ENCODE peak calls at places on chromosomes 12 and 14, in six cellular contexts. M is lung; X is left ventricle myocardium inferior; Q is CD8-positive, alpha-beta T cell; A is fibroblast of mammary gland; H is fibroblast of lung. V is an unnamed sample.

GRCh38 chr12:43805149-43805856 is 814 bp downstream of the TWF1 start:
- DNase-seq in A (peak), Q (no peak), M (no peak), X (no peak), H (peak), V (peak)

GRCh38 chr12:124679533-124680371 is 112.3 kb upstream of the NCOR2 start:
- DNase-seq in A (no peak), H (no peak), X (peak), Q (no peak), M (no peak), V (no peak)

GRCh38 chr12:67048371-67048770 is 220.8 kb upstream of the CAND1 start:
- DNase-seq in M (no peak), X (no peak), A (no peak), H (no peak), Q (no peak), V (no peak)

GRCh38 chr12:50224026-50224692 is 57.0 kb upstream of the CERS5 start:
- DNase-seq in Q (peak), M (peak), X (no peak), H (peak), A (no peak), V (peak)

GRCh38 chr12:123250471-123251383 is 17.5 kb downstream of the MTRFR start:
- DNase-seq in X (no peak), M (peak), A (no peak), H (no peak), Q (no peak), V (no peak)

GRCh38 chr12:104643921-104644669 is 187.3 kb downstream of the CHST11 start:
- DNase-seq in Q (no peak), X (peak), A (no peak), H (no peak), M (no peak), V (peak)

GRCh38 chr12:39605501-39605900 is 14.1 kb downstream of the ABCD2 start:
- DNase-seq in X (no peak), Q (no peak), M (no peak), H (peak), A (peak), V (peak)

GRCh38 chr12:26135010-26135420 is 10.2 kb upstream of the BHLHE41 start:
- DNase-seq in A (peak), M (peak), X (no peak), Q (no peak), H (peak), V (peak)

GRCh38 chr14:86532219-86532618 is 1002.3 kb downstream of the FLRT2 start:
- DNase-seq in Q (no peak), M (no peak), X (no peak), H (peak), A (peak), V (peak)

GRCh38 chr14:100736269-100737180 is 9.8 kb downstream of the DLK1 start:
- DNase-seq in A (no peak), H (no peak), Q (no peak), X (no peak), M (no peak), V (no peak)

GRCh38 chr14:59919582-59920377 is at the start of gene LRRC9:
- DNase-seq in H (peak), Q (peak), A (no peak), M (peak), X (peak), V (peak)

GRCh38 chr14:68694516-68695235 is 98.2 kb downstream of the ZFP36L1 start:
- DNase-seq in X (no peak), H (peak), M (no peak), Q (no peak), A (peak), V (peak)

GRCh38 chr12:27024291-27024690 is 1.9 kb downstream of the MED21 start:
- DNase-seq in H (no peak), Q (no peak), A (peak), X (no peak), M (no peak), V (peak)

GRCh38 chr12:12786371-12786715 is 884 bp downstream of the APOLD1 start:
- DNase-seq in A (peak), Q (no peak), X (no peak), M (no peak), H (no peak), V (no peak)

GRCh38 chr12:32413412-32413811 is 14.1 kb downstream of the FGD4 start:
- DNase-seq in Q (no peak), X (no peak), A (no peak), M (no peak), H (no peak), V (no peak)

GRCh38 chr12:45049912-45050318 is 984 bp downstream of the DBX2 start:
- DNase-seq in X (no peak), A (peak), Q (no peak), M (no peak), H (peak), V (no peak)

GRCh38 chr12:128932521-128932920 is 79.2 kb downstream of the GLT1D1 start:
- DNase-seq in M (no peak), Q (no peak), X (no peak), A (no peak), H (no peak), V (no peak)

GRCh38 chr12:93824514-93825500 is 147.6 kb downstream of the CRADD start:
- DNase-seq in Q (no peak), X (no peak), A (peak), H (peak), M (no peak), V (no peak)

GRCh38 chr12:51871126-51871525 is 16.8 kb upstream of the ANKRD33 start:
- DNase-seq in X (peak), M (no peak), H (no peak), Q (no peak), A (no peak), V (no peak)

GRCh38 chr12:121580959-121581680 is at the start of gene KDM2B:
- DNase-seq in X (peak), M (no peak), A (peak), H (peak), Q (peak), V (peak)

GRCh38 chr14:68468437-68469207 is 324.2 kb downstream of the ZFP36L1 start:
- DNase-seq in M (no peak), Q (no peak), H (peak), A (peak), X (no peak), V (peak)

GRCh38 chr14:39491134-39491541 is 58.9 kb upstream of the FBXO33 start:
- DNase-seq in Q (no peak), A (peak), X (no peak), M (no peak), H (peak), V (peak)

GRCh38 chr12:108611884-108612415 is 14.1 kb upstream of the TMEM119 start:
- DNase-seq in Q (peak), M (no peak), H (peak), A (peak), X (no peak), V (peak)

GRCh38 chr12:132525833-132526455 is 36.0 kb downstream of the FBRSL1 start:
- DNase-seq in A (no peak), M (no peak), Q (no peak), X (no peak), H (no peak), V (no peak)

GRCh38 chr12:104632724-104633181 is 176.0 kb downstream of the CHST11 start:
- DNase-seq in A (peak), M (no peak), H (peak), X (no peak), Q (no peak), V (peak)

GRCh38 chr14:74618078-74618952 is 6.3 kb upstream of the LTBP2 start:
- DNase-seq in H (peak), X (no peak), Q (peak), M (peak), A (peak), V (peak)

GRCh38 chr12:73413051-73413450 is 1124.6 kb upstream of the ATXN7L3B start:
- DNase-seq in X (no peak), Q (no peak), A (no peak), H (no peak), M (no peak), V (no peak)

GRCh38 chr12:40015360-40015759 is 90.5 kb downstream of the SLC2A13 start:
- DNase-seq in M (no peak), H (no peak), X (no peak), A (peak), Q (no peak), V (no peak)

GRCh38 chr12:127355061-127355820 is 911.7 kb upstream of the TMEM132C start:
- DNase-seq in X (no peak), H (peak), Q (no peak), M (no peak), A (peak), V (peak)
- TF ChIP-seq CTCF in X (peak), H (no peak), Q (no peak), M (no peak), A (peak), V (peak)

GRCh38 chr12:46368138-46368537 is 4.4 kb downstream of the SLC38A2 start:
- DNase-seq in H (no peak), A (no peak), M (no peak), Q (no peak), X (no peak), V (peak)

GRCh38 chr12:46368684-46369083 is 3.9 kb downstream of the SLC38A2 start:
- DNase-seq in M (no peak), X (no peak), A (no peak), Q (no peak), H (no peak), V (peak)

GRCh38 chr12:46370380-46370734 is 2.2 kb downstream of the SLC38A2 start:
- DNase-seq in H (peak), A (no peak), Q (no peak), X (no peak), M (no peak), V (peak)

GRCh38 chr12:46369474-46370379 is 2.8 kb downstream of the SLC38A2 start:
- DNase-seq in H (no peak), M (no peak), A (no peak), Q (no peak), X (no peak), V (peak)

DNA sequence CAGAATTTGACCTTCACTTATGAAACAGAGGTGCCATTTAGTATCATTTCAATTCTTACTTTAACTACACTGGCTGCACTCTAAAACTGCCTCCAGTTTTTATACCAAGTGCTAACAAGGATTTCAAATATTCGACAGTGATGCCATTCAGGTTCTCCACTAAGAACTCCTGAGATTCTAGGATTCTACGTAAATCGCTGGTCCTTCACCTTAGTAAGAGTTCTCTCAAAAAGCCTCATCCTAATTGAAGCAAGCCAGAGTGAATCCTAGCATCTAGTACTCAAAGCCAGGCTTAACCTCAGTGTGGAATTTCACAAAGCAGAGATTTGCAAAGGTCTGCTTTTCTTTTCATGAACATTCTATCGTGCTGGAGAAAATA is 3.5 kb downstream of the SLC38A2 start:
- DNase-seq in A (no peak), H (no peak), X (no peak), M (no peak), Q (no peak), V (peak)
- H3K4me3 ChIP-seq in A (peak), H (peak), X (peak), M (peak), Q (peak), V (peak)

DNA sequence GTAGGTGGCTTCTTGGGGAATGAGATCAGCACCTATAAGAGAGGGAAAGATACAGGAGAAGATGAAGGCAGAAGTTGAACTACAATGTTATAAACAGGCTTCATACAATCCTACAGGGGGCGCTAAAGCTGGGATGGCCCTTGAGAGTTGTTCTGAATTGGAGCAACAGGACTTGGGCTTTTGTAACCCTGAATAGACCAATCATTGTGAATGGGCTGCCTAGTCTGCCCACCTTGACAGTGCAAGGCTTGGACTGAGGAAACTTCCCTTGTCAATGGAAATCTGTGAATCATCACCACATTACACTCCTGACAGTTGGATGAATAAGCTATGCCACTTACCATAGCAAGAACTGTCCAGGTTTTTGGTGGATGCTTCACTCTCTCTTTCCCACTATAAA is 306.1 kb downstream of the KCNC2 start:
- DNase-seq in X (no peak), H (peak), Q (no peak), A (peak), M (no peak), V (no peak)
- TF ChIP-seq CTCF in X (no peak), H (peak), Q (no peak), A (peak), M (no peak), V (no peak)

DNA sequence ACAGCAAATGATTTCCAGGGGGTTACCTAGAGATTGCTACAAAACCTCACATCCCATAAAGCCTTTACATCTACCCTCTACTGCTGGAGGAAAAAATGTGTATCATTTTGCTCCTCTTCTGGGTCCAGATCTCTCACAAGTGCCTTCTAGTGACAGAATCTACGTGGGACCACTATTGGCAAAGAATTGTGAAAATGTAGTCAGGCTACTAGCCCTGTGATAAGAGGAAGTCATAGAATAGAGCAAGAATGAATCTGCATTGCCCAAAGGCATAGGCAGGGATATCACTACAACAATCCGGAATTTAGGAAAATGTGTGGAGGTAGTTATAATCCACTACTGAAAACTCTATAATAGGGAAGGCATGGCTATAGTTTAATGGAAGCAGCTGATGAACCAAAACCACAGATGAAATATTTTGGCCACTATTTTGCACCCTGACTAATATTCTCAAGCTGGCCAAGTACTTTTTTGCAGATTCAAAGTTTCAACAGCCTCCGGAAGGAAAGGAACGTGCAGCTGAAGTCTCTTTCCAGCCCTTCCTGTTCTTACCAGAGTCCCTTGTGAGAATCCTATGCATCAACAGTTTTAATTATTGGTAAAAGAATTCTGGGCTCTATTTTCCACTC is 176.8 kb downstream of the PHLDA1 start:
- DNase-seq in A (peak), X (no peak), H (peak), M (no peak), Q (no peak), V (peak)
- H3K4me3 ChIP-seq in A (no peak), X (no peak), H (no peak), M (no peak), Q (no peak), V (no peak)

GRCh38 chr14:97177016-97177415 is 379.8 kb downstream of the VRK1 start:
- DNase-seq in Q (no peak), M (no peak), A (peak), X (no peak), H (peak), V (no peak)
- TF ChIP-seq CTCF in Q (peak), M (no peak), A (peak), X (peak), H (no peak), V (no peak)

GRCh38 chr14:37625597-37626595 is 30.5 kb downstream of the TTC6 start:
- DNase-seq in A (no peak), X (no peak), Q (no peak), H (peak), M (no peak), V (no peak)

GRCh38 chr14:37620856-37621255 is 25.4 kb downstream of the TTC6 start:
- DNase-seq in X (no peak), M (no peak), A (no peak), H (no peak), Q (no peak), V (no peak)

GRCh38 chr14:37623971-37624370 is 28.5 kb downstream of the TTC6 start:
- DNase-seq in M (no peak), Q (no peak), H (peak), X (no peak), A (no peak), V (no peak)

GRCh38 chr14:37623552-37623951 is 28.1 kb downstream of the TTC6 start:
- DNase-seq in M (no peak), Q (no peak), X (no peak), H (peak), A (peak), V (peak)

GRCh38 chr14:37622231-37622923 is 26.9 kb downstream of the TTC6 start:
- DNase-seq in A (peak), H (peak), Q (no peak), M (no peak), X (no peak), V (peak)
- H3K4me3 ChIP-seq in A (peak), H (peak), Q (no peak), M (no peak), X (peak), V (peak)

GRCh38 chr12:117590386-117590785 is 229.0 kb upstream of the NOS1 start:
- DNase-seq in H (no peak), X (no peak), A (no peak), Q (no peak), M (no peak), V (no peak)

GRCh38 chr12:117587646-117588287 is 226.3 kb upstream of the NOS1 start:
- DNase-seq in H (peak), Q (no peak), A (no peak), M (peak), X (peak), V (peak)

GRCh38 chr12:117595751-117596150 is 234.3 kb upstream of the NOS1 start:
- DNase-seq in A (no peak), X (no peak), H (no peak), M (no peak), Q (no peak), V (no peak)

GRCh38 chr12:117594481-117594880 is 233.1 kb upstream of the NOS1 start:
- DNase-seq in A (no peak), H (no peak), M (no peak), X (no peak), Q (no peak), V (no peak)

GRCh38 chr12:117590999-117591398 is 229.6 kb upstream of the NOS1 start:
- DNase-seq in A (no peak), X (no peak), M (no peak), Q (no peak), H (no peak), V (no peak)
- TF ChIP-seq CTCF in A (no peak), X (no peak), M (no peak), Q (no peak), H (no peak), V (no peak)

V was measured in fibroblast of pulmonary artery.